ENCODE peak calls at places on chromosomes 3 and 15, in ten cellular contexts. C, Q, W, Y, X, I, M, E, J and F are unnamed samples. For H3K4me1, the result is how much of the 10 kb centered on the place peaks cover.

GRCh38 chr3:159127021-159127392 is 325.2 kb downstream of the MFSD1 start:
- ATAC-seq in C (no peak), Q (no peak), W (no peak), Y (no peak), X (no peak), I (no peak), M (peak), E (no peak), J (no peak), F (no peak)

GRCh38 chr15:70715840-70716510 is 47.4 kb downstream of the UACA start:
- ATAC-seq in C (no peak), Q (peak), W (peak), Y (peak), X (no peak), I (no peak), M (peak), E (peak), J (no peak), F (no peak)

GRCh38 chr3:70926835-70927234 is 614.4 kb upstream of the MDFIC2 start:
- ATAC-seq in C (no peak), Q (no peak), W (no peak), Y (no peak), X (no peak), I (no peak), M (no peak), E (no peak), J (no peak), F (no peak)

GRCh38 chr3:30682434-30683155 is 76.2 kb downstream of the TGFBR2 start:
- ATAC-seq in C (peak), Q (no peak), W (no peak), Y (no peak), X (peak), I (peak), M (peak), E (peak), J (no peak), F (no peak)

GRCh38 chr3:192494176-192494575 is 233.2 kb downstream of the FGF12 start:
- ATAC-seq in C (no peak), Q (peak), W (peak), Y (no peak), X (peak), I (peak), M (peak), E (no peak), J (no peak), F (no peak)

GRCh38 chr3:64818196-64818595 is 130.4 kb upstream of the ADAMTS9 start:
- ATAC-seq in C (no peak), Q (no peak), W (no peak), Y (no peak), X (no peak), I (no peak), M (no peak), E (no peak), J (no peak), F (no peak)

GRCh38 chr3:127037423-127037841 is 54.5 kb downstream of the PLXNA1 start:
- ATAC-seq in C (no peak), Q (no peak), W (no peak), Y (no peak), X (no peak), I (no peak), M (no peak), E (no peak), J (no peak), F (no peak)

GRCh38 chr3:6697722-6698121 is 163.2 kb upstream of the GRM7 start:
- ATAC-seq in C (no peak), Q (no peak), W (no peak), Y (no peak), X (no peak), I (no peak), M (no peak), E (no peak), J (no peak), F (no peak)

GRCh38 chr15:51074926-51075325 is 19.8 kb downstream of the TNFAIP8L3 start:
- ATAC-seq in C (no peak), Q (peak), W (no peak), Y (no peak), X (no peak), I (no peak), M (no peak), E (no peak), J (peak), F (no peak)

GRCh38 chr3:49295489-49296058 is 18.5 kb upstream of the C3orf62 start:
- ATAC-seq in C (peak), Q (no peak), W (peak), Y (peak), X (peak), I (peak), M (peak), E (no peak), J (no peak), F (no peak)

GRCh38 chr15:89023311-89023961 is 64.8 kb upstream of the ABHD2 start:
- ATAC-seq in C (no peak), Q (peak), W (no peak), Y (no peak), X (no peak), I (no peak), M (no peak), E (no peak), J (peak), F (no peak)

GRCh38 chr3:98518816-98519215 is 3.9 kb downstream of the CLDND1 start:
- ATAC-seq in C (no peak), Q (no peak), W (no peak), Y (no peak), X (no peak), I (no peak), M (no peak), E (no peak), J (no peak), F (no peak)

GRCh38 chr3:134287512-134287911 is 36.9 kb upstream of the RYK start:
- ATAC-seq in C (no peak), Q (no peak), W (no peak), Y (no peak), X (no peak), I (no peak), M (no peak), E (no peak), J (no peak), F (no peak)

GRCh38 chr15:31353931-31354330 is 27.3 kb downstream of the KLF13 start:
- ATAC-seq in C (peak), Q (no peak), W (peak), Y (no peak), X (peak), I (peak), M (peak), E (peak), J (no peak), F (peak)

GRCh38 chr15:40454904-40455391 is 14.2 kb downstream of the BAHD1 start:
- ATAC-seq in C (peak), Q (peak), W (no peak), Y (peak), X (no peak), I (no peak), M (no peak), E (peak), J (peak), F (peak)

GRCh38 chr3:72171946-72172345 is 387.0 kb upstream of the PROK2 start:
- ATAC-seq in C (no peak), Q (no peak), W (peak), Y (no peak), X (peak), I (no peak), M (peak), E (peak), J (no peak), F (peak)

GRCh38 chr3:12884104-12884742 is 42.9 kb upstream of the RPL32 start:
- ATAC-seq in C (no peak), Q (no peak), W (no peak), Y (peak), X (peak), I (no peak), M (peak), E (peak), J (no peak), F (peak)

GRCh38 chr3:30263238-30263920 is 343.0 kb upstream of the TGFBR2 start:
- ATAC-seq in C (no peak), Q (no peak), W (no peak), Y (peak), X (no peak), I (no peak), M (no peak), E (no peak), J (no peak), F (no peak)

GRCh38 chr3:132405188-132405587 is 12.1 kb upstream of the DNAJC13 start:
- ATAC-seq in C (peak), Q (no peak), W (peak), Y (no peak), X (peak), I (peak), M (peak), E (no peak), J (no peak), F (no peak)

GRCh38 chr3:29284578-29284977 is 3.7 kb downstream of the RBMS3 start:
- ATAC-seq in C (no peak), Q (no peak), W (no peak), Y (no peak), X (no peak), I (no peak), M (no peak), E (no peak), J (no peak), F (no peak)

GRCh38 chr15:91469627-91470567 is 369.8 kb downstream of the SV2B start:
- ATAC-seq in C (peak), Q (no peak), W (no peak), Y (no peak), X (peak), I (peak), M (no peak), E (no peak), J (no peak), F (no peak)

GRCh38 chr3:119042162-119042561 is 7.5 kb upstream of the IGSF11 start:
- ATAC-seq in C (no peak), Q (no peak), W (no peak), Y (no peak), X (no peak), I (no peak), M (no peak), E (no peak), J (no peak), F (no peak)

GRCh38 chr15:63073497-63074172 is 31.1 kb downstream of the TPM1 start:
- ATAC-seq in C (no peak), Q (no peak), W (peak), Y (no peak), X (no peak), I (no peak), M (no peak), E (no peak), J (no peak), F (no peak)

GRCh38 chr3:151548206-151548605 is 87.3 kb upstream of the IGSF10 start:
- ATAC-seq in C (no peak), Q (no peak), W (no peak), Y (no peak), X (peak), I (peak), M (peak), E (no peak), J (no peak), F (no peak)

DNA sequence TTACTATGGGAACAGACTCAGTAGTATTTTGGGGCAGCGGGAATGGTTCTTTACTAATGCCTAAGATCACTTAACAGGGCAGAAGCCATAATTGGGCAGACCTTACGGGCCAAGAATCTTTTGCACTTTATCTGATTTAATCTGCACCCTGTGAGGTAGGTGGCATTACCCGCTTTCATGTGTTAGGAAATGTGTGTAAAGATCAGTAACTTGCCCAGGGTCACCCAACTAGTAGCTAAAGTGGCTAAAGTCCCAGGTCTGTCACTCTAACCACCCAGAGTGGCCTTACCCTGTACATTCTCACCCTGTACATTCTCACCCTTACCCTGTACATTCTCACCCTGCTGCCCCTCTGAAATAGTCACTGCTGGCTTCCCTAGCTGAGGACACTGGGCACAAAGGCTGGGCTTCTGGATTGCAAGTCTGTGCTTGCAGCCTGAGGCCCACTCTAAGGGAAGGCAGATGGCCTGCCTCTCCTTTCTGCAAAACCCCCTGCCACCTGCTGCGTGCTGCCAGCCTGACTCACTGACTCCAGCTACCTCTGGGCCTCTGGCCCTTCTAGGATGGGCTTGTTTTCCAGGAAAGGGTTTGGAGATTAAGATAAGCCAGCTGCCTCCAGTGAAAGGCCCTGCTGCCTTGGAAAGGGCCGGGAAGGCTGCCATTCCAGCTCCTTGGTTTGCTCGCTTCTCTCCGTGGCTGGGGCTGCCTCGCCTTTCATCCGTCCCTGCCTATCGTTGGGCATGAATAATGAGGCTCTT is 37.5 kb upstream of the MYZAP start:
- ATAC-seq in C (no peak), Q (peak), W (peak), Y (no peak), X (peak), I (no peak), M (no peak), E (peak), J (peak), F (no peak)
- H3K27ac ChIP-seq in C (no peak), Q (peak), W (no peak), Y (no peak), X (peak), I (peak), M (peak), E (no peak), J (no peak), F (peak)

DNA sequence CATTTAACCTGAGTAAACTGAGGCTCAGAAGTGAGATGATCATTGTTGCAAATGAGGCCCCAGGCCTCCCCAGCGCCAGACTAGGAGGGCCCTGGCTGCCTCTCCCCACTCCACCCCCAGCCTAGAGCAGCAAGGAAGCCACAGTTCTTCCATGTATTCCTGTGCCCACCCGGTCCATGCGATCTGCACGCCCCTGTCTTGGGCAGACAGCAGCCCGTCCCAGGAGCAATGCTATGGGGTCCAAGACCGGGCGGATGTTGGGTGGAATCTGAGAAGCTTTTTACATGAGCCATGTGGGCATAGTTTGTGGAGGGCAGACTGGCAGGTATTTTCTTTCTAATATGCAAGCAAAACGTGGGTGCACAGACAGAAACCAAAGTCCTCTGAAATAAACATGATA is 15.1 kb downstream of the SH2D7 start:
- ATAC-seq in C (no peak), Q (no peak), W (no peak), Y (no peak), X (no peak), I (no peak), M (no peak), E (no peak), J (no peak), F (no peak)
- H3K4me1 ChIP-seq in C (under half), Q (under half), W (under half), Y (under half), X (under half), I (under half), M (under half), E (under half), J (under half), F (under half)

GRCh38 chr15:72176743-72177142 is 20.8 kb downstream of the GRAMD2A start:
- ATAC-seq in C (no peak), Q (no peak), W (no peak), Y (no peak), X (no peak), I (no peak), M (no peak), E (no peak), J (no peak), F (no peak)

GRCh38 chr15:72174551-72175165 is 22.9 kb downstream of the GRAMD2A start:
- ATAC-seq in C (no peak), Q (peak), W (no peak), Y (no peak), X (no peak), I (no peak), M (no peak), E (no peak), J (peak), F (no peak)

GRCh38 chr15:72173864-72174550 is 23.6 kb downstream of the GRAMD2A start:
- ATAC-seq in C (no peak), Q (no peak), W (no peak), Y (no peak), X (no peak), I (peak), M (no peak), E (no peak), J (no peak), F (no peak)

GRCh38 chr15:72175186-72176044 is 22.2 kb downstream of the GRAMD2A start:
- ATAC-seq in C (no peak), Q (peak), W (no peak), Y (no peak), X (no peak), I (no peak), M (no peak), E (no peak), J (peak), F (no peak)

GRCh38 chr15:72176155-72176554 is 21.4 kb downstream of the GRAMD2A start:
- ATAC-seq in C (no peak), Q (peak), W (no peak), Y (no peak), X (peak), I (no peak), M (no peak), E (no peak), J (no peak), F (no peak)
- H3K27ac ChIP-seq in C (no peak), Q (no peak), W (no peak), Y (no peak), X (no peak), I (no peak), M (no peak), E (no peak), J (no peak), F (no peak)

GRCh38 chr3:45100998-45101407 is 45.2 kb downstream of the CDCP1 start:
- ATAC-seq in C (peak), Q (peak), W (peak), Y (no peak), X (no peak), I (peak), M (no peak), E (no peak), J (no peak), F (no peak)

GRCh38 chr3:45104715-45105711 is 41.2 kb downstream of the CDCP1 start:
- ATAC-seq in C (no peak), Q (no peak), W (no peak), Y (peak), X (no peak), I (no peak), M (no peak), E (no peak), J (peak), F (no peak)

GRCh38 chr3:45103753-45104714 is 42.1 kb downstream of the CDCP1 start:
- ATAC-seq in C (no peak), Q (no peak), W (no peak), Y (no peak), X (no peak), I (no peak), M (no peak), E (no peak), J (no peak), F (no peak)

GRCh38 chr3:45105855-45106655 is 40.1 kb downstream of the CDCP1 start:
- ATAC-seq in C (peak), Q (peak), W (no peak), Y (peak), X (no peak), I (no peak), M (no peak), E (no peak), J (peak), F (no peak)

GRCh38 chr3:45103334-45103733 is 42.8 kb downstream of the CDCP1 start:
- ATAC-seq in C (no peak), Q (no peak), W (no peak), Y (no peak), X (no peak), I (no peak), M (no peak), E (no peak), J (no peak), F (no peak)
- H3K4me1 ChIP-seq in C (under half), Q (under half), W (under half), Y (under half), X (under half), I (under half), M (under half), E (under half), J (under half), F (under half)

GRCh38 chr15:101054991-101055390 is 135.8 kb downstream of the LRRK1 start:
- ATAC-seq in C (no peak), Q (no peak), W (no peak), Y (no peak), X (no peak), I (no peak), M (no peak), E (no peak), J (no peak), F (no peak)

GRCh38 chr15:101052031-101052620 is 133.0 kb downstream of the LRRK1 start:
- ATAC-seq in C (no peak), Q (no peak), W (no peak), Y (no peak), X (no peak), I (no peak), M (no peak), E (no peak), J (no peak), F (no peak)

GRCh38 chr15:101054116-101054515 is 135.0 kb downstream of the LRRK1 start:
- ATAC-seq in C (no peak), Q (no peak), W (no peak), Y (no peak), X (no peak), I (no peak), M (no peak), E (no peak), J (no peak), F (no peak)

GRCh38 chr15:101052681-101053121 is 133.5 kb downstream of the LRRK1 start:
- ATAC-seq in C (no peak), Q (no peak), W (no peak), Y (no peak), X (no peak), I (no peak), M (no peak), E (no peak), J (no peak), F (no peak)

DNA sequence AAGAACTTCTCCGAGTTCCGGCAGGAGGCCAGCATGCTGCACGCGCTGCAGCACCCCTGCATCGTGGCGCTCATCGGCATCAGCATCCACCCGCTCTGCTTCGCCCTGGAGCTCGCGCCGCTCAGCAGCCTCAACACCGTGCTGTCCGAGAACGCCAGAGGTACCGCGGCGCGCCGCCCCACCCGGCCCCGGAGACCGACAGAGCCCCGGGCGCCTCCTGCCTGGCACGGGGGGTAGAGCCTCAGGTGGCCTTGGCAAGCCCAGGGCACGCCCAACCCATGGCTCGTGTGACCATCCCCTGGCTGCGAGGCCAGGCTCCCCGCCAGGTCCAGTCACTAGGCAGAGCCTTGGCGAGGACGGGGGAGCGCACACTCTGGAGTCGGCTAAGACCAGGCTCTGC is 134.1 kb downstream of the LRRK1 start:
- ATAC-seq in C (no peak), Q (no peak), W (no peak), Y (no peak), X (peak), I (no peak), M (no peak), E (no peak), J (no peak), F (no peak)
- H3K27ac ChIP-seq in C (no peak), Q (no peak), W (no peak), Y (no peak), X (no peak), I (no peak), M (no peak), E (no peak), J (no peak), F (no peak)

DNA sequence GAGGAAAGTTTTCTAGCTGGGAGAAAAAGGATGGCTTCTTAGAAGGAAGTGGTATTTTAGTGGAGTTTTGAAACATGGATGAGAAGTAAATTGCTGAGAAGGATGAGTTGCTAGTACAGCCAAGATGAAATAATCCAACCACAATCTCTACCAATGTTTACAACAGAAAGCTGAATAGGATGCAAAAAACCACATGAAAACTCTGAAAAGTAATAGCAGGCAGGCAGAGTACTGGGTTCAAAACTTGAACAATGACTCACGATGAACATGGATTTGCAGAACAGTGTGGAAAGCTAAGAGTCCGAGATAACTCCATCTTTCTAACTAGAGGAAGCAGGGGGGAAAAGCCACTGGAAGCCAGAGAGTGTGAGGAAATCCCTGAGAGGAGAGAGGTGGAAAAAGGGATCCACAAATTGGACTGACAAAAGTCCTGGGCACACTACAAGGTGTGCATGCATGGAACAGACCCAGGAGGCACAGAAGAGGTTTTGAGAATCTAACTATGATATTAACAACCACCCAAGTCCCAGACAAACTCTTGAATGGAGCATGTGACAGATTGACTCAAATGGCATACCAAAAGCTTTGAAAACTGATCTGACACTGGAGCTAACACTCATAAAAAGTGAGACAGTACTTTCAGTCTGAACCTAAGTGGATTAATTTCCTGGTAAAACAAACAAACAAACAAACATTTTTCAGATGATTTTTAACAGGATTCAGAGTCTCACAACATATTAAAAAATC is 76.7 kb downstream of the ST6GAL1 start:
- ATAC-seq in C (no peak), Q (no peak), W (no peak), Y (no peak), X (no peak), I (no peak), M (peak), E (no peak), J (no peak), F (no peak)
- H3K4me1 ChIP-seq in C (under half), Q (under half), W (under half), Y (under half), X (under half), I (under half), M (under half), E (under half), J (under half), F (under half)

GRCh38 chr3:62201438-62202035 is 171.8 kb downstream of the FEZF2 start:
- ATAC-seq in C (peak), Q (peak), W (peak), Y (peak), X (no peak), I (peak), M (peak), E (peak), J (peak), F (no peak)
- H3K27ac ChIP-seq in C (no peak), Q (no peak), W (no peak), Y (no peak), X (no peak), I (no peak), M (no peak), E (no peak), J (no peak), F (no peak)